ENCODE peak calls at places on chromosomes 2 and 18, in six cellular contexts. R, W, S, Z, N and H are unnamed samples.

GRCh38 chr2:203578511-203579130 is 43.5 kb upstream of the RAPH1 start:
- DNase-seq in R (no peak), W (no peak), S (no peak), Z (no peak), N (no peak), H (no peak)

GRCh38 chr2:127407091-127407490 is 11.1 kb upstream of the PROC start:
- DNase-seq in R (no peak), W (no peak), S (no peak), Z (no peak), N (peak), H (no peak)

GRCh38 chr18:61637319-61637718 is 255.5 kb downstream of the RNF152 start:
- DNase-seq in R (no peak), W (no peak), S (no peak), Z (no peak), N (no peak), H (no peak)

GRCh38 chr2:9337901-9338300 is 85.4 kb downstream of the ITGB1BP1 start:
- DNase-seq in R (no peak), W (no peak), S (no peak), Z (no peak), N (no peak), H (no peak)

GRCh38 chr2:232941400-232941799 is 71.3 kb downstream of the SNORC start:
- DNase-seq in R (no peak), W (no peak), S (no peak), Z (no peak), N (no peak), H (no peak)

GRCh38 chr2:140454717-140455116 is 1674.5 kb upstream of the NXPH2 start:
- DNase-seq in R (peak), W (peak), S (no peak), Z (no peak), N (no peak), H (no peak)

GRCh38 chr18:76875390-76876330 is 53.3 kb downstream of the ZNF236 start:
- DNase-seq in R (no peak), W (no peak), S (peak), Z (peak), N (no peak), H (peak)

GRCh38 chr2:207167129-207167923 is 1.6 kb upstream of the KLF7 start:
- DNase-seq in R (no peak), W (peak), S (no peak), Z (no peak), N (no peak), H (no peak)

GRCh38 chr2:201234167-201235139 is 25.9 kb upstream of the CASP8 start:
- DNase-seq in R (no peak), W (no peak), S (no peak), Z (peak), N (no peak), H (peak)

GRCh38 chr18:634551-635045 is 22.9 kb upstream of the TYMS start:
- DNase-seq in R (no peak), W (peak), S (no peak), Z (no peak), N (no peak), H (no peak)

GRCh38 chr2:121897335-121897970 is 142.0 kb downstream of the TSN start:
- DNase-seq in R (peak), W (peak), S (no peak), Z (peak), N (no peak), H (peak)

GRCh38 chr18:55090566-55091187 is 131.4 kb upstream of the CCDC68 start:
- DNase-seq in R (no peak), W (no peak), S (no peak), Z (no peak), N (no peak), H (no peak)

GRCh38 chr18:80147037-80147417 is 38.0 kb downstream of the ADNP2 start:
- DNase-seq in R (no peak), W (no peak), S (no peak), Z (no peak), N (no peak), H (no peak)

GRCh38 chr18:34321075-34321474 is 96.4 kb upstream of the NOL4 start:
- DNase-seq in R (no peak), W (no peak), S (no peak), Z (no peak), N (no peak), H (no peak)

GRCh38 chr2:3463156-3463835 is 56.0 kb downstream of the ADI1 start:
- DNase-seq in R (no peak), W (no peak), S (no peak), Z (no peak), N (peak), H (no peak)

GRCh38 chr2:3661149-3661660 is 3.2 kb downstream of the ALLC start:
- DNase-seq in R (no peak), W (no peak), S (no peak), Z (no peak), N (no peak), H (no peak)

GRCh38 chr2:184564092-184564491 is 34.2 kb upstream of the ZNF804A start:
- DNase-seq in R (no peak), W (no peak), S (no peak), Z (no peak), N (no peak), H (no peak)

GRCh38 chr2:23532311-23533013 is 147.5 kb downstream of the KLHL29 start:
- DNase-seq in R (no peak), W (no peak), S (no peak), Z (peak), N (no peak), H (peak)

GRCh38 chr2:54103454-54104314 is 11.7 kb upstream of the ACYP2 start:
- DNase-seq in R (peak), W (peak), S (peak), Z (peak), N (no peak), H (peak)

GRCh38 chr2:230717595-230717994 is 5.0 kb downstream of the CAB39 start:
- DNase-seq in R (no peak), W (no peak), S (no peak), Z (no peak), N (no peak), H (no peak)

GRCh38 chr2:10811552-10811951 is 1.0 kb downstream of the PDIA6 start:
- DNase-seq in R (no peak), W (no peak), S (no peak), Z (no peak), N (no peak), H (no peak)

GRCh38 chr18:22465859-22466602 is 48.3 kb upstream of the CTAGE1 start:
- DNase-seq in R (peak), W (peak), S (no peak), Z (no peak), N (no peak), H (peak)

GRCh38 chr18:8854550-8854949 is 149.2 kb downstream of the MTCL1 start:
- DNase-seq in R (no peak), W (no peak), S (no peak), Z (no peak), N (no peak), H (no peak)

GRCh38 chr2:12978058-12978835 is 261.5 kb downstream of the TRIB2 start:
- DNase-seq in R (no peak), W (no peak), S (no peak), Z (no peak), N (no peak), H (no peak)

GRCh38 chr18:10453885-10454772 is at the start of gene APCDD1:
- DNase-seq in R (peak), W (no peak), S (no peak), Z (peak), N (peak), H (no peak)

GRCh38 chr2:42929577-42929984 is 137.2 kb upstream of the HAAO start:
- DNase-seq in R (no peak), W (no peak), S (no peak), Z (no peak), N (no peak), H (no peak)

GRCh38 chr2:58620127-58620526 is 379.0 kb upstream of the FANCL start:
- DNase-seq in R (peak), W (no peak), S (no peak), Z (no peak), N (no peak), H (no peak)

GRCh38 chr2:211149731-211150130 is 593.3 kb downstream of the CPS1 start:
- DNase-seq in R (no peak), W (no peak), S (no peak), Z (no peak), N (no peak), H (no peak)

GRCh38 chr18:9531791-9532410 is 56.6 kb downstream of the RALBP1 start:
- DNase-seq in R (no peak), W (peak), S (no peak), Z (no peak), N (no peak), H (no peak)

GRCh38 chr2:40243581-40243980 is 208.3 kb downstream of the SLC8A1 start:
- DNase-seq in R (no peak), W (peak), S (no peak), Z (no peak), N (no peak), H (no peak)

GRCh38 chr2:72803151-72803550 is 22.7 kb downstream of the EXOC6B start:
- DNase-seq in R (no peak), W (no peak), S (no peak), Z (no peak), N (no peak), H (no peak)

GRCh38 chr2:43114210-43114609 is 112.2 kb downstream of the ZFP36L2 start:
- DNase-seq in R (peak), W (no peak), S (no peak), Z (peak), N (no peak), H (no peak)

GRCh38 chr18:6355789-6356589 is 58.7 kb downstream of the L3MBTL4 start:
- DNase-seq in R (peak), W (no peak), S (no peak), Z (no peak), N (no peak), H (no peak)

GRCh38 chr2:126979604-126980003 is 80.9 kb downstream of the TEX51 start:
- DNase-seq in R (no peak), W (no peak), S (no peak), Z (no peak), N (no peak), H (no peak)

GRCh38 chr2:159131267-159131790 is 155.2 kb downstream of the WDSUB1 start:
- DNase-seq in R (no peak), W (no peak), S (no peak), Z (no peak), N (no peak), H (no peak)

GRCh38 chr2:99615247-99615771 is 125.5 kb upstream of the REV1 start:
- DNase-seq in R (peak), W (peak), S (no peak), Z (no peak), N (no peak), H (no peak)
- TF ChIP-seq CTCF in R (no peak), W (peak), S (no peak), Z (peak), N (no peak), H (no peak)

GRCh38 chr18:62799977-62800376 is 84.6 kb downstream of the PHLPP1 start:
- DNase-seq in R (no peak), W (no peak), S (no peak), Z (no peak), N (no peak), H (no peak)

GRCh38 chr18:62808116-62808515 is 92.8 kb downstream of the PHLPP1 start:
- DNase-seq in R (no peak), W (no peak), S (no peak), Z (no peak), N (no peak), H (no peak)

GRCh38 chr18:62797329-62797728 is 82.0 kb downstream of the PHLPP1 start:
- DNase-seq in R (no peak), W (no peak), S (no peak), Z (no peak), N (no peak), H (no peak)

GRCh38 chr18:62807406-62807805 is 92.1 kb downstream of the PHLPP1 start:
- DNase-seq in R (no peak), W (no peak), S (no peak), Z (no peak), N (no peak), H (no peak)

GRCh38 chr18:62802523-62802922 is 87.2 kb downstream of the PHLPP1 start:
- DNase-seq in R (no peak), W (no peak), S (no peak), Z (no peak), N (no peak), H (peak)
- TF ChIP-seq CTCF in R (peak), W (peak), S (no peak), Z (peak), N (no peak), H (no peak)

DNA sequence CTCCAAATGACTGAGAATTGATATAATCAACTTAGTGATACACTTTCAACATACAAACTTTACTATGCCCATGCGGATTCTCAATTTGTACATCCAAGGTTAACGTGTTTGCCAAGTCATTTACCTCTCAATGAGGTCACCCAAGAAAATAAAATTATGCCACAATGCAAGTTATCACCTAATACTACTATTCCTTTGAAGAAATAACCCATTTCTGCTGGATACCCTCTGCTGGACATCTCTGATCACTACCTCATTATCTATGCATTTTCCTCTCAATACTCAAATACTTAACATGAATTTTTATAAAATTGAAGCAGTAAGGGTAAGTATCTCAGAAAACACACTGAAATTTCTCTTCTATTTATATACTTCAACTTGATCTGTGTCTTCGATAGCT is 12.7 kb downstream of the HNRNPLL start:
- DNase-seq in R (no peak), W (no peak), S (no peak), Z (no peak), N (no peak), H (no peak)
- TF ChIP-seq CTCF in R (no peak), W (peak), S (peak), Z (peak), N (no peak), H (peak)

GRCh38 chr2:67476808-67477790 is 80.0 kb downstream of the ETAA1 start:
- DNase-seq in R (peak), W (peak), S (no peak), Z (no peak), N (no peak), H (peak)
- TF ChIP-seq CTCF in R (peak), W (peak), S (no peak), Z (peak), N (peak), H (no peak)